ENCODE peak calls at places on chromosome 7, in four cellular contexts. U is NB4, S is cardiac fibroblast, J is GM23338. F is an unnamed sample.

GRCh38 chr7:27106181-27106905 is 3.9 kb upstream of the HOXA2 start:
- DNase-seq in U (no peak), J (peak; percentile 80), S (no peak), F (no peak)

GRCh38 chr7:149310113-149310836 is 48.3 kb downstream of the ZNF783 start:
- DNase-seq in J (peak; percentile 83), U (peak; percentile 75), S (peak; percentile 93), F (peak; percentile 69)

GRCh38 chr7:154574235-154574634 is 428.7 kb downstream of the PAXIP1 start:
- DNase-seq in S (no peak), J (no peak), U (no peak), F (no peak)

GRCh38 chr7:128945668-128946366 is 8.1 kb downstream of the IRF5 start:
- DNase-seq in J (no peak), S (no peak), U (no peak), F (no peak)

GRCh38 chr7:128826916-128827247 is 3.3 kb upstream of the FLNC start:
- DNase-seq in U (no peak), J (no peak), S (no peak), F (no peak)

GRCh38 chr7:120802751-120803150 is 55.2 kb downstream of the TSPAN12 start:
- DNase-seq in U (no peak), J (no peak), S (no peak), F (no peak)

GRCh38 chr7:19939746-19940145 is 166.3 kb upstream of the TMEM196 start:
- DNase-seq in S (peak; percentile 80), J (no peak), U (no peak), F (peak; percentile 22)

GRCh38 chr7:2813350-2814185 is 30.5 kb downstream of the GNA12 start:
- DNase-seq in U (no peak), J (peak; percentile 1), S (no peak), F (no peak)

GRCh38 chr7:128399991-128400390 is 9.8 kb downstream of the IMPDH1 start:
- DNase-seq in J (no peak), S (no peak), U (no peak), F (no peak)

GRCh38 chr7:2943851-2944601 is 99.6 kb downstream of the CARD11 start:
- DNase-seq in S (no peak), J (no peak), U (no peak), F (no peak)

GRCh38 chr7:149278396-149278795 is 16.4 kb downstream of the ZNF783 start:
- DNase-seq in J (no peak), S (no peak), U (no peak), F (no peak)

GRCh38 chr7:44291733-44292395 is 33.5 kb downstream of the CAMK2B start:
- DNase-seq in J (no peak), U (no peak), S (peak; percentile 24), F (peak; percentile 12)

GRCh38 chr7:28407643-28408042 is 4.7 kb upstream of the CREB5 start:
- DNase-seq in U (no peak), J (no peak), S (peak; percentile 84), F (peak; percentile 34)

GRCh38 chr7:38382627-38383026 is 109.2 kb upstream of the TARP start:
- DNase-seq in S (peak; percentile 59), J (no peak), U (no peak), F (no peak)

GRCh38 chr7:120714945-120715344 is 143.0 kb downstream of the TSPAN12 start:
- DNase-seq in U (no peak), S (peak; percentile 10), J (no peak), F (no peak)

GRCh38 chr7:12961910-12962309 is 274.5 kb downstream of the ARL4A start:
- DNase-seq in S (no peak), U (no peak), J (no peak), F (no peak)

GRCh38 chr7:79820387-79820786 is 314.2 kb upstream of the GNAI1 start:
- DNase-seq in U (no peak), J (peak; percentile 6), S (peak; percentile 72), F (peak; percentile 22)

GRCh38 chr7:114530074-114530611 is 115.5 kb downstream of the FOXP2 start:
- DNase-seq in U (no peak), S (no peak), J (no peak), F (no peak)

GRCh38 chr7:75638607-75639070 is 100.1 kb downstream of the HIP1 start:
- DNase-seq in J (peak; percentile 76), S (peak; percentile 22), U (no peak), F (peak; percentile 73)

GRCh38 chr7:32169236-32169635 is 99.0 kb upstream of the PDE1C start:
- DNase-seq in U (no peak), J (no peak), S (no peak), F (no peak)

GRCh38 chr7:68245688-68246087 is 1249.1 kb downstream of the TYW1 start:
- DNase-seq in U (no peak), J (peak; percentile 8), S (no peak), F (no peak)

GRCh38 chr7:152664636-152665035 is 11.3 kb downstream of the XRCC2 start:
- DNase-seq in S (peak; percentile 12), J (no peak), U (no peak), F (no peak)

GRCh38 chr7:46716926-46717325 is 795.9 kb upstream of the IGFBP3 start:
- DNase-seq in U (no peak), S (no peak), J (no peak), F (no peak)

GRCh38 chr7:92680458-92680857 is 90.3 kb upstream of the FAM133B start:
- DNase-seq in S (peak; percentile 27), J (no peak), U (peak; percentile 15), F (no peak)

GRCh38 chr7:14900051-14900450 is 2.5 kb downstream of the DGKB start:
- DNase-seq in S (peak; percentile 18), U (no peak), J (peak; percentile 14), F (no peak)

GRCh38 chr7:51970961-51971655 is 654.5 kb upstream of the COBL start:
- DNase-seq in S (no peak), J (no peak), U (no peak), F (no peak)

GRCh38 chr7:130386876-130387275 is 6.6 kb downstream of the CPA1 start:
- DNase-seq in U (no peak), J (no peak), S (no peak), F (no peak)

GRCh38 chr7:134593530-134594392 is 44.9 kb downstream of the AKR1B15 start:
- DNase-seq in S (peak; percentile 96), J (no peak), U (peak; percentile 47), F (peak; percentile 22)

GRCh38 chr7:28033386-28033785 is 147.2 kb downstream of the JAZF1 start:
- DNase-seq in S (no peak), J (no peak), U (no peak), F (no peak)

GRCh38 chr7:111053035-111053434 is 37.9 kb upstream of the LRRN3 start:
- DNase-seq in J (no peak), S (no peak), U (no peak), F (no peak)

GRCh38 chr7:127392182-127392565 is 334 bp downstream of the ZNF800 start:
- DNase-seq in S (peak; percentile 63), J (peak; percentile 68), U (peak; percentile 87), F (peak; percentile 33)

GRCh38 chr7:90931996-90932912 is 332.0 kb upstream of the FZD1 start:
- DNase-seq in J (no peak), U (no peak), S (peak; percentile 24), F (no peak)

GRCh38 chr7:104980969-104981670 is 32.9 kb upstream of the KMT2E start:
- DNase-seq in J (peak; percentile 86), U (peak; percentile 77), S (peak; percentile 81), F (peak; percentile 46)

GRCh38 chr7:130278892-130279690 is 12.4 kb downstream of the CPA2 start:
- DNase-seq in J (no peak), U (no peak), S (peak; percentile 90), F (peak; percentile 35)

GRCh38 chr7:45592230-45592991 is 18.2 kb downstream of the ADCY1 start:
- DNase-seq in S (no peak), U (no peak), J (no peak), F (no peak)

GRCh38 chr7:151351967-151352366 is 10.4 kb downstream of the NUB1 start:
- DNase-seq in J (no peak), U (no peak), S (no peak), F (no peak)

GRCh38 chr7:7639847-7640220 is 718 bp upstream of the UMAD1 start:
- DNase-seq in J (no peak), S (peak; percentile 43), U (peak; percentile 53), F (no peak)

GRCh38 chr7:72785166-72785955 is 42.6 kb downstream of the TYW1B start:
- DNase-seq in U (no peak), J (no peak), S (peak; percentile 74), F (peak; percentile 8)

GRCh38 chr7:131489196-131489595 is 67.2 kb downstream of the PODXL start:
- DNase-seq in U (no peak), J (no peak), S (no peak), F (no peak)

F was measured in hepatic stellate cell.